ENCODE peak calls at places on chromosome 1, in ten cellular contexts. I is right lobe of liver, Q is psoas muscle, P is amygdala, C is lower leg skin, H is GM10248, G is fibroblast of lung, M is globus pallidus, E is uterus, V is lower lobe of right lung. R is an unnamed sample.

GRCh38 chr1:67274623-67275325 is 32.9 kb upstream of the IL12RB2 start:
- DNase-seq in I (no peak), Q (no peak), P (no peak), C (no peak), H (peak; percentile 43), G (no peak), M (no peak), E (no peak), V (no peak), R (no peak)

GRCh38 chr1:113686891-113687624 is 72.2 kb downstream of the PHTF1 start:
- DNase-seq in I (no peak), Q (no peak), P (no peak), C (no peak), H (no peak), G (peak; percentile 11), M (no peak), E (no peak), V (no peak), R (no peak)

GRCh38 chr1:22371408-22371807 is 80.2 kb upstream of the ZBTB40 start:
- DNase-seq in I (no peak), Q (no peak), P (no peak), C (no peak), H (no peak), G (no peak), M (no peak), E (no peak), V (peak; percentile 32), R (no peak)

GRCh38 chr1:47781171-47781959 is 215.8 kb downstream of the TRABD2B start:
- DNase-seq in I (no peak), Q (peak; percentile 33), P (no peak), C (no peak), H (no peak), G (no peak), M (no peak), E (no peak), V (no peak), R (no peak)

GRCh38 chr1:150557065-150557600 is 7.9 kb downstream of the ADAMTSL4 start:
- DNase-seq in I (no peak), Q (no peak), P (no peak), C (no peak), H (no peak), G (no peak), M (no peak), E (peak; percentile 22), V (no peak), R (no peak)

GRCh38 chr1:54475357-54476230 is 69.4 kb upstream of the SSBP3 start:
- DNase-seq in I (no peak), Q (no peak), P (no peak), C (no peak), H (no peak), G (no peak), M (no peak), E (peak; percentile 54), V (no peak), R (no peak)

GRCh38 chr1:82185084-82185483 is 384.4 kb downstream of the ADGRL2 start:
- DNase-seq in I (no peak), Q (no peak), P (no peak), C (no peak), H (no peak), G (peak; percentile 42), M (no peak), E (no peak), V (no peak), R (no peak)

GRCh38 chr1:201819346-201819745 is 9.6 kb upstream of the IPO9 start:
- DNase-seq in I (no peak), Q (no peak), P (no peak), C (no peak), H (no peak), G (peak; percentile 41), M (no peak), E (no peak), V (no peak), R (no peak)